ENCODE peak calls at places on chromosome 10, in six cellular contexts. P is fibroblast of the aortic adventitia, V is neural progenitor cell, Q is coronary artery, N is left ventricle myocardium inferior, E is brain microvascular endothelial cell. G is an unnamed sample.

GRCh38 chr10:97165499-97165898 is 20.3 kb downstream of the SLIT1 start:
- DNase-seq in N (no peak), Q (no peak), P (no peak), E (no peak), V (no peak), G (no peak)

GRCh38 chr10:35533565-35533964 is 71.6 kb upstream of the GJD4 start:
- DNase-seq in E (no peak), V (no peak), Q (no peak), P (no peak), N (no peak), G (no peak)

GRCh38 chr10:132916956-132917666 is 25.3 kb downstream of the CFAP46 start:
- DNase-seq in E (no peak), N (no peak), Q (no peak), P (no peak), V (no peak), G (no peak)

GRCh38 chr10:68301790-68302502 is 29.9 kb upstream of the HNRNPH3 start:
- DNase-seq in N (no peak), V (peak; percentile 31), Q (no peak), E (peak; percentile 14), P (peak; percentile 77), G (no peak)

GRCh38 chr10:131750973-131751826 is 149.6 kb upstream of the PPP2R2D start:
- DNase-seq in N (no peak), P (no peak), V (peak; percentile 66), Q (no peak), E (no peak), G (no peak)

GRCh38 chr10:11017575-11018425 is at the start of gene CELF2:
- DNase-seq in Q (peak; percentile 82), P (no peak), E (no peak), N (peak; percentile 75), V (peak; percentile 94), G (peak; percentile 77)

GRCh38 chr10:21297525-21298383 is 227.7 kb downstream of the SKIDA1 start:
- DNase-seq in V (peak; percentile 41), E (no peak), P (peak; percentile 32), Q (no peak), N (no peak), G (no peak)

GRCh38 chr10:11610151-11610854 is 1.1 kb downstream of the USP6NL start:
- DNase-seq in N (no peak), E (no peak), V (no peak), Q (no peak), P (peak; percentile 23), G (no peak)

GRCh38 chr10:110591760-110592159 is 24.3 kb downstream of the SMC3 start:
- DNase-seq in V (no peak), E (no peak), Q (no peak), P (no peak), N (no peak), G (no peak)

GRCh38 chr10:3623746-3624145 is 161.3 kb downstream of the KLF6 start:
- DNase-seq in N (no peak), Q (no peak), P (peak; percentile 85), E (peak; percentile 84), V (no peak), G (no peak)

GRCh38 chr10:79472449-79472848 is 27.0 kb upstream of the ZCCHC24 start:
- DNase-seq in N (no peak), E (no peak), Q (no peak), P (no peak), V (no peak), G (no peak)

GRCh38 chr10:3964516-3964915 is 179.5 kb upstream of the KLF6 start:
- DNase-seq in Q (no peak), P (no peak), N (no peak), V (no peak), E (no peak), G (no peak)

GRCh38 chr10:22335204-22335956 is 9.9 kb upstream of the SPAG6 start:
- DNase-seq in Q (peak; percentile 74), V (peak; percentile 78), P (peak; percentile 56), N (no peak), E (no peak), G (no peak)

GRCh38 chr10:86538547-86538946 is 17.0 kb upstream of the WAPL start:
- DNase-seq in Q (no peak), P (peak; percentile 7), E (no peak), V (no peak), N (no peak), G (no peak)

GRCh38 chr10:55500931-55501559 is 700.0 kb upstream of the PCDH15 start:
- DNase-seq in P (no peak), Q (no peak), V (peak; percentile 62), N (no peak), E (peak; percentile 26), G (no peak)

GRCh38 chr10:75400163-75400768 is 1.3 kb downstream of the ZNF503 start:
- DNase-seq in Q (no peak), E (no peak), V (peak; percentile 56), N (no peak), P (peak; percentile 62), G (no peak)

DNA sequence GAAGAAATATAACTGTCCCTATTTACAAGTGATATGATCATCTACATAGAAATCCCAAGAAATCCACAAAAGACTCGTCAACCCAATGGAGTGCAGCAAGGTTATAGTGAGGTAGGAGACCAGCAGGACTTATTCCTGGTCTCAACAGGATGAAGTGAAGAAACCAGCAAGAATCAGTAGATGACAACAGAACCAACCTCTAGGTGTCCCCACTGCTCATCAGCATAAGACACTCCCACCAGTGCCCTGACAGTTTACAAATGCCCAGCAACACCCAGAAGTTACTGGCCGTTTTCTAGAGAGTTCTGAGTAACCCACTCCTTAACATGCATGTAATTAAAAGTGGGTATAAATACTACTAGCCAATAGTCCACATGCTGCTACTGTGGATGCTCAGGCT is 470.5 kb upstream of the LRRTM3 start:
- DNase-seq in Q (no peak), E (peak; percentile 1), P (no peak), V (no peak), N (no peak), G (no peak)
- TF ChIP-seq CTCF in Q (no peak), E (peak; percentile 37), P (no peak), V (no peak), N (no peak), G (no peak)

GRCh38 chr10:101060951-101061813 is 607 bp upstream of the KAZALD1 start:
- DNase-seq in E (peak; percentile 84), N (peak; percentile 97), P (peak; percentile 93), Q (peak; percentile 95), V (peak; percentile 98), G (peak; percentile 97)

GRCh38 chr10:101063162-101063525 is 1.4 kb downstream of the KAZALD1 start:
- DNase-seq in N (no peak), V (no peak), Q (no peak), E (no peak), P (no peak), G (no peak)

GRCh38 chr10:101061814-101062230 is at the start of gene KAZALD1:
- DNase-seq in P (no peak), N (no peak), V (no peak), E (no peak), Q (no peak), G (no peak)

GRCh38 chr10:101062231-101063161 is 707 bp downstream of the KAZALD1 start:
- DNase-seq in Q (no peak), N (peak; percentile 60), V (peak; percentile 90), E (no peak), P (no peak), G (peak; percentile 82)

GRCh38 chr10:101060036-101060950 is 1.5 kb upstream of the KAZALD1 start:
- DNase-seq in Q (peak; percentile 92), P (peak; percentile 98), V (peak; percentile 95), N (peak; percentile 94), E (peak; percentile 95), G (peak; percentile 89)
- TF ChIP-seq CTCF in Q (peak; percentile 70), P (peak; percentile 88), V (peak; percentile 97), N (peak; percentile 88), E (peak; percentile 95), G (peak; percentile 97)

GRCh38 chr10:128116851-128117615 is 9.2 kb downstream of the MKI67 start:
- DNase-seq in Q (no peak), V (no peak), E (no peak), P (no peak), N (no peak), G (no peak)
- TF ChIP-seq CTCF in Q (no peak), V (peak; percentile 66), E (peak; percentile 54), P (no peak), N (no peak), G (peak; percentile 49)

GRCh38 chr10:94077042-94077441 is 83.3 kb downstream of the PLCE1 start:
- DNase-seq in P (no peak), E (no peak), N (no peak), V (no peak), Q (no peak), G (no peak)

GRCh38 chr10:94074462-94074861 is 80.7 kb downstream of the PLCE1 start:
- DNase-seq in P (no peak), E (no peak), V (no peak), Q (no peak), N (no peak), G (no peak)

GRCh38 chr10:94075521-94075920 is 81.8 kb downstream of the PLCE1 start:
- DNase-seq in E (no peak), P (no peak), V (no peak), Q (no peak), N (no peak), G (no peak)

GRCh38 chr10:94080108-94080507 is 86.4 kb downstream of the PLCE1 start:
- DNase-seq in Q (no peak), P (no peak), N (no peak), V (no peak), E (no peak), G (no peak)

GRCh38 chr10:94076325-94076841 is 82.7 kb downstream of the PLCE1 start:
- DNase-seq in Q (no peak), N (no peak), V (peak; percentile 24), E (peak; percentile 29), P (peak; percentile 89), G (no peak)
- TF ChIP-seq CTCF in Q (peak; percentile 28), N (peak; percentile 67), V (peak; percentile 48), E (peak; percentile 67), P (peak; percentile 74), G (peak; percentile 63)

DNA sequence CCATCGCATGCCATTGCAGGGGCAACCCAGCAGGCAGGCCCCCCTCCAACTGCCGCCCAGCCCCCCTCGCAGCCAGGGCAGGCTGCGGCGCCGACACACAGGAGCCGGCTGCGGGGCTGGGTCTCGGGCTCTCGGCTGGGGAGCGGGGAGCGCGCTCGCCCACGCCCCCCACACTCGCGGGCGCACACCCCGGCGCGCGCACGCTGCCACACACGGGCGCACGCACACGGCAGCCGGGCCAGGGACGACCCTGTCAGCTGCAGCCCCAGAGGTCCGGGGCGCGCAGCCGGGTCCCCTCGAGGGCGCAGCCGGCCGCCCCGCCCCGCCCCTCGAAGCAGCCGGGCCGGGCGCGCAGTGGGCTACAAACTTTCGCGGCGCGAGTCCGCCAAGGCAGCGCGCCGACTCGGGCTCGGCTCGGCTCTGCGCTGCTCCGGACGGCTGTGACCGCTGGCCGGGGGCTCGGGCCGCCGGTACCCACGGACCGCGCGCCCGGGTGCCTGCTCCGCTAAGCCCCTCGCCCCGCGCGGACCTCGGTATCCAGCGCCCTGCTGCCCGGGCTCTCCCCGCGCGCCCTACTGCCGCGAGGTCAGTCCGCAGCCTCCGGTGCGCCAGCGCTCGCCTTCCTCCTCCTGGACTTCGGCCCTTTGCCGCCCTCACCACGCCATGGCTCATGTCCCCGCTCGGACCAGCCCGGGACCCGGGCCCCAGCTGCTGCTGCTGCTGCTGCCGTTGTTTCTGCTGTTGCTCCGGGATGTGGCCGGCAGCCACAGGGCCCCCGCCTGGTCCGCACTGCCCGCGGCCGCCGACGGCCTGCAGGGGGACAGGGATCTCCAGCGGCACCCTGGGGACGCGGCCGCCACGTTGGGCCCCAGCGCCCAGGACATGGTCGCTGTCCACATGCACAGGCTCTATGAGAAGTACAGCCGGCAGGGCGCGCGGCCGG is at the start of gene GDF10:
- DNase-seq in V (peak; percentile 68), P (no peak), E (no peak), Q (no peak), N (no peak), G (no peak)
- TF ChIP-seq CTCF in V (peak; percentile 41), P (no peak), E (no peak), Q (no peak), N (peak; percentile 29), G (peak; percentile 62)

G was measured in type B pancreatic cell.